ENCODE peak calls at places on chromosomes 13 and 19, in ten cellular contexts. One of them, this sample, is unnamed.

GRCh38 chr13:47239025-47239424 is 342.2 kb upstream of the HTR2A start:
- DNase-seq in GM23338: no peak
- DNase-seq in Panc1: no peak
- DNase-seq in stomach: no peak
- DNase-seq in transverse colon: no peak
- DNase-seq in GM12878: no peak
- DNase-seq in HCT116: no peak
- DNase-seq in H1: no peak
- DNase-seq in SK-N-MC: no peak
- DNase-seq in spleen: no peak
- DNase-seq in this sample: no peak

GRCh38 chr13:81987159-81987558 is 1646.2 kb upstream of the SPRY2 start:
- DNase-seq in transverse colon: no peak
- DNase-seq in SK-N-MC: no peak
- DNase-seq in Panc1: no peak
- DNase-seq in H1: no peak
- DNase-seq in GM23338: peak
- DNase-seq in GM12878: no peak
- DNase-seq in stomach: no peak
- DNase-seq in HCT116: no peak
- DNase-seq in spleen: no peak
- DNase-seq in this sample: no peak

GRCh38 chr19:784541-784940 is 12.7 kb upstream of the PTBP1 start:
- DNase-seq in SK-N-MC: no peak
- DNase-seq in spleen: no peak
- DNase-seq in H1: no peak
- DNase-seq in HCT116: no peak
- DNase-seq in Panc1: no peak
- DNase-seq in transverse colon: no peak
- DNase-seq in GM12878: no peak
- DNase-seq in GM23338: peak
- DNase-seq in stomach: no peak
- DNase-seq in this sample: no peak

GRCh38 chr13:72530471-72530870 is 197.0 kb downstream of the MZT1 start:
- DNase-seq in GM23338: no peak
- DNase-seq in GM12878: no peak
- DNase-seq in Panc1: no peak
- DNase-seq in HCT116: no peak
- DNase-seq in stomach: no peak
- DNase-seq in SK-N-MC: no peak
- DNase-seq in transverse colon: no peak
- DNase-seq in spleen: no peak
- DNase-seq in H1: no peak
- DNase-seq in this sample: no peak

GRCh38 chr13:38090913-38091312 is 221.3 kb upstream of the TRPC4 start:
- DNase-seq in HCT116: no peak
- DNase-seq in Panc1: no peak
- DNase-seq in spleen: no peak
- DNase-seq in GM12878: no peak
- DNase-seq in H1: no peak
- DNase-seq in stomach: no peak
- DNase-seq in GM23338: no peak
- DNase-seq in transverse colon: no peak
- DNase-seq in SK-N-MC: no peak
- DNase-seq in this sample: no peak

GRCh38 chr19:49528211-49528771 is 488 bp downstream of the RCN3 start:
- DNase-seq in stomach: no peak
- DNase-seq in HCT116: no peak
- DNase-seq in transverse colon: no peak
- DNase-seq in GM12878: no peak
- DNase-seq in GM23338: peak
- DNase-seq in spleen: peak
- DNase-seq in H1: peak
- DNase-seq in Panc1: no peak
- DNase-seq in SK-N-MC: no peak
- DNase-seq in this sample: no peak

GRCh38 chr19:10517361-10517759 is at the start of gene S1PR5:
- DNase-seq in Panc1: no peak
- DNase-seq in GM23338: peak
- DNase-seq in H1: no peak
- DNase-seq in transverse colon: no peak
- DNase-seq in spleen: no peak
- DNase-seq in GM12878: no peak
- DNase-seq in stomach: no peak
- DNase-seq in SK-N-MC: no peak
- DNase-seq in HCT116: no peak
- DNase-seq in this sample: no peak

GRCh38 chr19:34188388-34188787 is 16.1 kb downstream of the LSM14A start:
- DNase-seq in transverse colon: no peak
- DNase-seq in Panc1: no peak
- DNase-seq in SK-N-MC: no peak
- DNase-seq in spleen: no peak
- DNase-seq in H1: no peak
- DNase-seq in GM12878: no peak
- DNase-seq in stomach: no peak
- DNase-seq in GM23338: no peak
- DNase-seq in HCT116: no peak
- DNase-seq in this sample: no peak

GRCh38 chr19:4144666-4145261 is 8.7 kb upstream of the CREB3L3 start:
- DNase-seq in HCT116: peak
- DNase-seq in spleen: no peak
- DNase-seq in Panc1: no peak
- DNase-seq in H1: no peak
- DNase-seq in GM12878: no peak
- DNase-seq in SK-N-MC: no peak
- DNase-seq in transverse colon: peak
- DNase-seq in stomach: peak
- DNase-seq in GM23338: no peak
- DNase-seq in this sample: no peak

GRCh38 chr19:4139614-4140236 is 13.7 kb upstream of the CREB3L3 start:
- DNase-seq in spleen: peak
- DNase-seq in HCT116: peak
- DNase-seq in GM12878: peak
- DNase-seq in SK-N-MC: no peak
- DNase-seq in transverse colon: peak
- DNase-seq in stomach: peak
- DNase-seq in H1: peak
- DNase-seq in GM23338: peak
- DNase-seq in Panc1: peak
- DNase-seq in this sample: peak

GRCh38 chr19:4136680-4137088 is 12.8 kb upstream of the MAP2K2 start:
- DNase-seq in stomach: no peak
- DNase-seq in Panc1: no peak
- DNase-seq in transverse colon: peak
- DNase-seq in GM12878: no peak
- DNase-seq in GM23338: no peak
- DNase-seq in spleen: no peak
- DNase-seq in SK-N-MC: no peak
- DNase-seq in H1: no peak
- DNase-seq in HCT116: no peak
- DNase-seq in this sample: no peak

GRCh38 chr19:4138445-4138844 is 14.5 kb upstream of the MAP2K2 start:
- DNase-seq in Panc1: no peak
- DNase-seq in HCT116: no peak
- DNase-seq in GM23338: no peak
- DNase-seq in H1: no peak
- DNase-seq in transverse colon: no peak
- DNase-seq in spleen: no peak
- DNase-seq in stomach: no peak
- DNase-seq in GM12878: no peak
- DNase-seq in SK-N-MC: no peak
- DNase-seq in this sample: no peak

DNA sequence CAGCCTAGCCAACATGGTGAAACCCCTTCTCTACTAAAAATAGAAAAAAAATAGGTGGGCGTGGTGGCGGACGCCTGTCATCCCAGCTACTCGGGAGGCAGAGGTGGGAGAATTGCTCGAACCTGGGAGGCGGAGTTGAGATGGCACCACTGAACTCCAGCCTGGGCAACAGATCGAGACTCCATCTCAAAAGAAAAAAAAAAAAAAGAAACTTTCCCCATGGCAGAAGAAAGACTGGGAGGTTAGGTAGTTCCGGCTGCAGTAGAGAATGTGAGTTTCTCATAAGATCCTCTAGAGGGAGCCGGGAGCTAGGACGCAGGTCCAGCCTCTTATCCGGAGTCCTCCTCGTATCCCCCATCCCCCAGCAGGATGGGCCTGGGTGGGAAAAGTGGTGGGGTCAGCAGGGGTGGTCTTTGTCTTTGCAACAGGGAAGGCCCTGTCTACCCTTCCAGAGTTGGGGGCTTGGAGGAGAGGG is 13.2 kb upstream of the CREB3L3 start:
- DNase-seq in spleen: peak
- DNase-seq in stomach: no peak
- DNase-seq in Panc1: no peak
- DNase-seq in H1: peak
- DNase-seq in GM12878: no peak
- DNase-seq in HCT116: peak
- DNase-seq in GM23338: peak
- DNase-seq in SK-N-MC: no peak
- DNase-seq in transverse colon: peak
- DNase-seq in this sample: peak
- H3K4me3 ChIP-seq in spleen: no peak
- H3K4me3 ChIP-seq in stomach: no peak
- H3K4me3 ChIP-seq in Panc1: peak
- H3K4me3 ChIP-seq in H1: no peak
- H3K4me3 ChIP-seq in GM12878: no peak
- H3K4me3 ChIP-seq in HCT116: peak
- H3K4me3 ChIP-seq in GM23338: no peak
- H3K4me3 ChIP-seq in SK-N-MC: no peak
- H3K4me3 ChIP-seq in transverse colon: peak
- H3K4me3 ChIP-seq in this sample: no peak

DNA sequence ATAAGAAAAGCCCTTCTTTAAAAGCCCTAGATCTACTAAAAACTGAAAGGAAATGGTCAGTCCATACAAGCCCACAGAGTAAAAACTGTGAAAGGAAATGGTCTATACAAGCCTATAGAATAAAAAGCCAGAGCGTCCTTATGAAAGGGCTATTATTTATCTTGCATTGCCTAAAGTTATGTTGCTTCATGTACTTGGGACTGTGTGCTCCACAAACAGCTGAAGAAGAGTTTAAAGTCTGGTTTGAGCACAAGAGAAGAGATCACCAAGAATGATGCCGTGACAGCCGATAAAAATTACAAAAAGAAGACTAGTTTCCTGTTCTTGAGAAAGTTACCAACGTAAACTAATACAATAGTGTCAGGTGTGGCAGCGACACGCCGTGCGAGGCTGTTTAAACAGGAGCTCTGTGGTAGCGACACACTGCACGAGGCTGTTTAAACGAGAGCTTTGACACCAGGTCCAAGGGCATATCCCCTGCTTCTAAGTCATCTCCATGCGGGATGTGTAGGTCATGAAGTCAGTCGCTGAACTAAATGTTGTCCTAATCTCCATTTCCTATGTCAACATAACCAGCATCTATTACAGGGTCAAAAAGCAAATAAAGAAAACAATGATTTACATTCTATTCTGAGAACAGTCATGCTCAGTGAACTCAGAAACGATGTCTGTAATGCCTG is 24.9 kb downstream of the PCID2 start:
- DNase-seq in H1: no peak
- DNase-seq in transverse colon: no peak
- DNase-seq in spleen: no peak
- DNase-seq in Panc1: no peak
- DNase-seq in SK-N-MC: no peak
- DNase-seq in stomach: no peak
- DNase-seq in GM23338: no peak
- DNase-seq in HCT116: no peak
- DNase-seq in GM12878: no peak
- DNase-seq in this sample: no peak
- TF ChIP-seq POLR2AphosphoS5 in H1: no peak
- TF ChIP-seq POLR2AphosphoS5 in transverse colon: no peak
- TF ChIP-seq POLR2AphosphoS5 in spleen: no peak
- TF ChIP-seq POLR2AphosphoS5 in Panc1: no peak
- TF ChIP-seq POLR2AphosphoS5 in SK-N-MC: no peak
- TF ChIP-seq POLR2AphosphoS5 in stomach: no peak
- TF ChIP-seq POLR2AphosphoS5 in GM23338: no peak
- TF ChIP-seq POLR2AphosphoS5 in HCT116: no peak
- TF ChIP-seq POLR2AphosphoS5 in GM12878: no peak
- TF ChIP-seq POLR2AphosphoS5 in this sample: no peak

DNA sequence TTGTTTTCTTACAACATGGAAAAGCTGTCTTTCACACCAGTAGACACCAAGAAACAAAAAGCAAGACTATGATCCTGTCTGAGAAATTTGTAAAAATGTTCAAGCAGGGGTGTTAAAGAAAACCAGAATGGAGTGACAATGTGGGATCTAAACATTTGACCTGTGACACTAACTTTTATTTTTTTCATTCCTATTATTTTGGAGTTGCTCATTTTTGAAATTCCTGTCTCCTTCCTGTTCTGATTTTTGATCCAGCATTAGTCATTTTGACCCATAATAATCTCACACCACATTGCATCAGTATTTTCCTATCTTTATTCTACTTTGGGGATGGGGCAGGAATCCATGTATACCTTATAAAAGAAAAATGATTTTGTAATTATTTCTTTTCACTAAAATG is 164.2 kb downstream of the DLEU7 start:
- DNase-seq in HCT116: no peak
- DNase-seq in H1: no peak
- DNase-seq in spleen: no peak
- DNase-seq in GM23338: no peak
- DNase-seq in SK-N-MC: no peak
- DNase-seq in transverse colon: no peak
- DNase-seq in stomach: no peak
- DNase-seq in Panc1: no peak
- DNase-seq in GM12878: no peak
- DNase-seq in this sample: no peak
- H3K4me3 ChIP-seq in HCT116: no peak
- H3K4me3 ChIP-seq in H1: no peak
- H3K4me3 ChIP-seq in spleen: no peak
- H3K4me3 ChIP-seq in GM23338: no peak
- H3K4me3 ChIP-seq in SK-N-MC: no peak
- H3K4me3 ChIP-seq in transverse colon: no peak
- H3K4me3 ChIP-seq in stomach: no peak
- H3K4me3 ChIP-seq in Panc1: no peak
- H3K4me3 ChIP-seq in GM12878: no peak
- H3K4me3 ChIP-seq in this sample: no peak

GRCh38 chr19:35757231-35757748 is 461 bp upstream of the HSPB6 start:
- DNase-seq in GM12878: no peak
- DNase-seq in SK-N-MC: no peak
- DNase-seq in Panc1: no peak
- DNase-seq in GM23338: peak
- DNase-seq in H1: no peak
- DNase-seq in stomach: peak
- DNase-seq in spleen: peak
- DNase-seq in transverse colon: peak
- DNase-seq in HCT116: no peak
- DNase-seq in this sample: no peak

GRCh38 chr19:35757749-35758608 is at the start of gene PROSER3:
- DNase-seq in Panc1: peak
- DNase-seq in GM23338: peak
- DNase-seq in stomach: peak
- DNase-seq in HCT116: peak
- DNase-seq in spleen: peak
- DNase-seq in GM12878: peak
- DNase-seq in transverse colon: peak
- DNase-seq in H1: peak
- DNase-seq in SK-N-MC: peak
- DNase-seq in this sample: peak

GRCh38 chr19:35755550-35756371 is 1.1 kb downstream of the HSPB6 start:
- DNase-seq in SK-N-MC: no peak
- DNase-seq in H1: no peak
- DNase-seq in stomach: peak
- DNase-seq in HCT116: no peak
- DNase-seq in Panc1: no peak
- DNase-seq in spleen: peak
- DNase-seq in GM23338: peak
- DNase-seq in GM12878: no peak
- DNase-seq in transverse colon: peak
- DNase-seq in this sample: peak

GRCh38 chr19:35755160-35755549 is 1.7 kb downstream of the HSPB6 start:
- DNase-seq in transverse colon: no peak
- DNase-seq in HCT116: no peak
- DNase-seq in Panc1: no peak
- DNase-seq in spleen: no peak
- DNase-seq in GM12878: no peak
- DNase-seq in SK-N-MC: no peak
- DNase-seq in stomach: no peak
- DNase-seq in GM23338: peak
- DNase-seq in H1: no peak
- DNase-seq in this sample: no peak

DNA sequence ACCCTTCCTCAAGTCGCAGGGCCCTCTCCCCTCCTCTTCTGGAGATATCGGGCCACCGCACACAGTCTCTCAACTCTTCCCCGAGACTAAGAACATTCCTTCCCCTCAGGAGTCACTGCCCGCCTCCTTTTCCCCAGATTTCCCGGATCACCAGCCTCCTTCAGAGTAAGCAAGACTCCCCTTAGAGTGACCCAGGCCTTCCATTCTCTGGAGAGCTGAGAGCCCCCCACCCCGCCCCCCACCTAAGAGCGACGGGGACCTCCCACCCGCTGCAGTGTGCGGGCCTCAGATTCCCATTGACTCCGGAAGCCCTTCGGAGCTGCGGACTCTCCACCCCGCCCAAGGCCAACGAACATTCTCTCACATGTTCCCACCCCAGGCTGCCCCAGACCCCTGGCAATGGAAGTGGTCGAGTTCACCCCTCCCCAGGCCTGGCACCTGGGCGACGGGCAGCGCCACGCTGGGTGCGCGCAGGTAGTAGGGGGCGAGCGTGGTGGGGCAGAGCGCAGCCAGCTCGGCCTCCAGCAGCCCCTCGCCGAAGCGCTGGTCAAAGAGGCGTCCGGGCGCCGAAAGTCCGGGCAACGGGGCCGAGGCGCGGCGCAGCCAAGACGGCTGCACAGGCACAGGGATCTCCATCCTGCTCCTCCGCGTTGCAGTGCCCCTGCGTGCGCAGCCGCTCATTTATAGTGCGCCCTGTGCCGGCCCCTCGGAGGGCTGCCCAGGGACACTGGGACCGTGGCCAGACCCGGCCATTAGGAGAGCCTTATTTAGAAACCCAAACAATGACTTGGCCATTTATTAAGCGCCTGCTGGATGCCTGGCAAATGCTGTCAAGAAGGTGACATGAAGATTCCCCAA is at the start of gene HSPB6:
- DNase-seq in spleen: peak
- DNase-seq in SK-N-MC: no peak
- DNase-seq in Panc1: no peak
- DNase-seq in GM12878: no peak
- DNase-seq in H1: no peak
- DNase-seq in GM23338: peak
- DNase-seq in HCT116: no peak
- DNase-seq in stomach: peak
- DNase-seq in transverse colon: peak
- DNase-seq in this sample: no peak
- TF ChIP-seq POLR2AphosphoS5 in spleen: peak
- TF ChIP-seq POLR2AphosphoS5 in SK-N-MC: no peak
- TF ChIP-seq POLR2AphosphoS5 in Panc1: no peak
- TF ChIP-seq POLR2AphosphoS5 in GM12878: no peak
- TF ChIP-seq POLR2AphosphoS5 in H1: no peak
- TF ChIP-seq POLR2AphosphoS5 in GM23338: peak
- TF ChIP-seq POLR2AphosphoS5 in HCT116: no peak
- TF ChIP-seq POLR2AphosphoS5 in stomach: peak
- TF ChIP-seq POLR2AphosphoS5 in transverse colon: peak
- TF ChIP-seq POLR2AphosphoS5 in this sample: no peak